ENCODE peak calls at places on chromosomes 6 and 20, in nine cellular contexts. One of them, this sample, is unnamed.

GRCh38 chr6:53771780-53772624 is 22.8 kb upstream of the LRRC1 start:
- DNase-seq in A549: no peak
- DNase-seq in IMR-90: peak; percentile 83
- DNase-seq in ovary: no peak
- DNase-seq in fibroblast of lung: peak; percentile 51
- DNase-seq in PC-3: peak; percentile 15
- DNase-seq in colonic mucosa: no peak
- DNase-seq in GM23338: no peak
- DNase-seq in right atrium auricular region: no peak
- DNase-seq in this sample: no peak

GRCh38 chr20:62355527-62356142 is 11.5 kb downstream of the LAMA5 start:
- DNase-seq in IMR-90: no peak
- DNase-seq in right atrium auricular region: no peak
- DNase-seq in colonic mucosa: no peak
- DNase-seq in A549: no peak
- DNase-seq in GM23338: no peak
- DNase-seq in PC-3: peak; percentile 57
- DNase-seq in ovary: no peak
- DNase-seq in fibroblast of lung: no peak
- DNase-seq in this sample: no peak

GRCh38 chr20:47456952-47457724 is 44.5 kb upstream of the NCOA3 start:
- DNase-seq in IMR-90: peak; percentile 72
- DNase-seq in ovary: no peak
- DNase-seq in colonic mucosa: no peak
- DNase-seq in GM23338: no peak
- DNase-seq in right atrium auricular region: no peak
- DNase-seq in A549: peak; percentile 79
- DNase-seq in PC-3: peak; percentile 87
- DNase-seq in fibroblast of lung: peak; percentile 23
- DNase-seq in this sample: no peak

GRCh38 chr6:54335871-54336270 is 27.6 kb downstream of the TINAG start:
- DNase-seq in PC-3: peak; percentile 95
- DNase-seq in GM23338: peak; percentile 34
- DNase-seq in A549: peak; percentile 31
- DNase-seq in fibroblast of lung: peak; percentile 95
- DNase-seq in IMR-90: peak; percentile 99
- DNase-seq in ovary: no peak
- DNase-seq in right atrium auricular region: no peak
- DNase-seq in colonic mucosa: no peak
- DNase-seq in this sample: no peak

GRCh38 chr6:158703121-158703839 is 53.4 kb downstream of the SYTL3 start:
- DNase-seq in GM23338: no peak
- DNase-seq in right atrium auricular region: no peak
- DNase-seq in IMR-90: no peak
- DNase-seq in colonic mucosa: no peak
- DNase-seq in fibroblast of lung: no peak
- DNase-seq in ovary: no peak
- DNase-seq in PC-3: no peak
- DNase-seq in A549: no peak
- DNase-seq in this sample: no peak

GRCh38 chr20:36745234-36745926 is 510 bp downstream of the NDRG3 start:
- DNase-seq in IMR-90: no peak
- DNase-seq in GM23338: peak; percentile 60
- DNase-seq in PC-3: no peak
- DNase-seq in fibroblast of lung: no peak
- DNase-seq in colonic mucosa: peak; percentile 44
- DNase-seq in right atrium auricular region: no peak
- DNase-seq in ovary: no peak
- DNase-seq in A549: peak; percentile 49
- DNase-seq in this sample: peak; percentile 67

GRCh38 chr6:101150226-101150625 is 243.3 kb upstream of the GRIK2 start:
- DNase-seq in colonic mucosa: no peak
- DNase-seq in fibroblast of lung: no peak
- DNase-seq in ovary: no peak
- DNase-seq in right atrium auricular region: no peak
- DNase-seq in A549: no peak
- DNase-seq in PC-3: no peak
- DNase-seq in GM23338: peak; percentile 9
- DNase-seq in IMR-90: no peak
- DNase-seq in this sample: no peak

GRCh38 chr20:3051385-3052019 is 5.7 kb downstream of the MRPS26 start:
- DNase-seq in GM23338: no peak
- DNase-seq in fibroblast of lung: no peak
- DNase-seq in right atrium auricular region: no peak
- DNase-seq in IMR-90: no peak
- DNase-seq in ovary: no peak
- DNase-seq in colonic mucosa: no peak
- DNase-seq in PC-3: peak; percentile 20
- DNase-seq in A549: no peak
- DNase-seq in this sample: no peak

GRCh38 chr6:73704260-73704659 is 8.3 kb downstream of the CD109 start:
- DNase-seq in PC-3: peak; percentile 92
- DNase-seq in A549: peak; percentile 38
- DNase-seq in right atrium auricular region: no peak
- DNase-seq in colonic mucosa: no peak
- DNase-seq in IMR-90: peak; percentile 99
- DNase-seq in ovary: no peak
- DNase-seq in fibroblast of lung: peak; percentile 96
- DNase-seq in GM23338: no peak
- DNase-seq in this sample: no peak

GRCh38 chr6:158853872-158854213 is 34.7 kb upstream of the EZR start:
- DNase-seq in right atrium auricular region: no peak
- DNase-seq in IMR-90: no peak
- DNase-seq in ovary: no peak
- DNase-seq in colonic mucosa: no peak
- DNase-seq in GM23338: peak; percentile 27
- DNase-seq in fibroblast of lung: no peak
- DNase-seq in A549: peak; percentile 26
- DNase-seq in PC-3: no peak
- DNase-seq in this sample: no peak

GRCh38 chr20:45822863-45823262 is 4.2 kb downstream of the TNNC2 start:
- DNase-seq in right atrium auricular region: no peak
- DNase-seq in fibroblast of lung: peak; percentile 26
- DNase-seq in colonic mucosa: peak; percentile 67
- DNase-seq in A549: no peak
- DNase-seq in GM23338: peak; percentile 64
- DNase-seq in IMR-90: peak; percentile 47
- DNase-seq in PC-3: peak; percentile 67
- DNase-seq in ovary: no peak
- DNase-seq in this sample: peak; percentile 71

DNA sequence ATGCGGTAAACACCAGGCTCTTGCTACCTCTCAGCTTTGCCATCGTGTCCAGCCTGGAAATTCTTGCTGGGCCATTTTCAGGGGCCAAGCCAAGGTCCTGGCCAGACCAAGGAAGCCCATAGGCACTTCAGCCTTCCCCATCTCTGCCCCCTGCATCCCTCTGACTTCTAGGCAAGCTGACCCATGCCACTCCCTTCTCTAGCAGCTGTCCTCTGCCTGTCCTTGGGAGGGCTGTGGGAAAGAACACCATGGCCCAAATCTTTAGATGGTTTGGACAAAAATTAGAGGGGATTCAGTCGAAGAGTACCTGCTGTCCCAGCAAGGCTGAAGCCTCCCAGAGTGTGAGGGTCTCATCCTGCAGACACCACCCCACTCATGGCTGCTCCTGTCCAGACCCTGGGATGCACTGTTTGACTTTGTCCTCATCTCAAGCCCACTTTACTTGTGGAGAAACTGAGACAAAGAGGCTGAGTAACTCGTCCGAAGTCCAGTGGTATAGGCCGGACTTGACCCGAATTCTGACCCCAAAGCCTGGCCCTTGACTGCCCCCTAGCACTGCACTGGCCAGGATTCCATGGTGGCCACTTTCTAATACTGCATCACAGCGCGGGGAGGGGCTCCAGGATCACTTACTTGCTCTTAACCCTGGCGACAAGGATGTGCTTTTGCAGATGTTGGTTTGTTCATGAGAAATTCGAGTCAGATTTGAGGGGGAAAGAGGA is 22.4 kb upstream of the STX16 start:
- DNase-seq in A549: no peak
- DNase-seq in colonic mucosa: no peak
- DNase-seq in IMR-90: no peak
- DNase-seq in PC-3: no peak
- DNase-seq in ovary: no peak
- DNase-seq in GM23338: no peak
- DNase-seq in fibroblast of lung: no peak
- DNase-seq in right atrium auricular region: no peak
- DNase-seq in this sample: no peak
- TF ChIP-seq CTCF in A549: no peak
- TF ChIP-seq CTCF in colonic mucosa: no peak
- TF ChIP-seq CTCF in IMR-90: no peak
- TF ChIP-seq CTCF in PC-3: no peak
- TF ChIP-seq CTCF in ovary: no peak
- TF ChIP-seq CTCF in GM23338: peak; percentile 29
- TF ChIP-seq CTCF in fibroblast of lung: no peak
- TF ChIP-seq CTCF in right atrium auricular region: no peak
- TF ChIP-seq CTCF in this sample: no peak

GRCh38 chr6:26170951-26171841 is 84.0 kb downstream of the HFE start:
- DNase-seq in GM23338: no peak
- DNase-seq in A549: no peak
- DNase-seq in PC-3: no peak
- DNase-seq in IMR-90: no peak
- DNase-seq in ovary: no peak
- DNase-seq in fibroblast of lung: peak; percentile 15
- DNase-seq in right atrium auricular region: no peak
- DNase-seq in colonic mucosa: no peak
- DNase-seq in this sample: no peak

GRCh38 chr6:26170181-26170580 is 83.0 kb downstream of the HFE start:
- DNase-seq in fibroblast of lung: no peak
- DNase-seq in PC-3: no peak
- DNase-seq in GM23338: no peak
- DNase-seq in ovary: no peak
- DNase-seq in A549: no peak
- DNase-seq in IMR-90: no peak
- DNase-seq in colonic mucosa: no peak
- DNase-seq in right atrium auricular region: no peak
- DNase-seq in this sample: no peak

GRCh38 chr6:26173836-26174144 is 86.6 kb downstream of the HFE start:
- DNase-seq in right atrium auricular region: no peak
- DNase-seq in fibroblast of lung: no peak
- DNase-seq in IMR-90: no peak
- DNase-seq in GM23338: no peak
- DNase-seq in ovary: no peak
- DNase-seq in A549: no peak
- DNase-seq in colonic mucosa: peak; percentile 21
- DNase-seq in PC-3: no peak
- DNase-seq in this sample: no peak

GRCh38 chr6:26175033-26175427 is 87.8 kb downstream of the HFE start:
- DNase-seq in PC-3: no peak
- DNase-seq in colonic mucosa: no peak
- DNase-seq in right atrium auricular region: no peak
- DNase-seq in IMR-90: no peak
- DNase-seq in GM23338: no peak
- DNase-seq in A549: no peak
- DNase-seq in ovary: no peak
- DNase-seq in fibroblast of lung: no peak
- DNase-seq in this sample: no peak

DNA sequence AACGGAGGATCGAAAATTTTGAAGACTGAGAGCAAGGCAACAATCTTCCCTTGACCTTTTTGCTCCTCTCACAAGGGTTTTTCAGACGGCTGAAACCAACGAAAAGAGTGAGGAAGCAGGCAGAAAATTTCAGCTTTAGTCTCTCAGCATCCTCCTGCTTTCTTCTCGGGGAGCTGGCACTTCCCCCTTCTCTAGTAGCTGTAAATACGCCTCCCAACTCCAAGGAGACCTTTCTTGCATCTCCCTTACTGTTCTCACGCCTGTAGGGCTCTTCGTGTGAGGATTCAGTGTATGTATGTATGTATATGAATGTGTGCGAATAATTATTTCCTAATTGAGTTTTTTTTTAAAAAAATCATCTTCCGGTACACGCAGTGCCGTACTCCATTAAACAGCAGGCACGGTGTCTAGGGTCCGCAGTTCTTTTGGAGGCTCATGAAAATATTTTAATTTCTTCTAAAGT is 85.3 kb downstream of the HFE start:
- DNase-seq in PC-3: no peak
- DNase-seq in ovary: no peak
- DNase-seq in colonic mucosa: peak; percentile 51
- DNase-seq in right atrium auricular region: no peak
- DNase-seq in GM23338: peak; percentile 54
- DNase-seq in fibroblast of lung: peak; percentile 54
- DNase-seq in IMR-90: peak; percentile 46
- DNase-seq in A549: no peak
- DNase-seq in this sample: no peak
- H3K4me1 ChIP-seq in PC-3: no peaks in the 10 kb centered on the region
- H3K4me1 ChIP-seq in ovary: peaks cover 2% of the 10 kb centered on the region
- H3K4me1 ChIP-seq in colonic mucosa: peaks cover 7% of the 10 kb centered on the region
- H3K4me1 ChIP-seq in right atrium auricular region: peaks cover 7% of the 10 kb centered on the region
- H3K4me1 ChIP-seq in GM23338: peaks cover 13% of the 10 kb centered on the region
- H3K4me1 ChIP-seq in fibroblast of lung: no peaks in the 10 kb centered on the region
- H3K4me1 ChIP-seq in IMR-90: peaks cover 1% of the 10 kb centered on the region
- H3K4me1 ChIP-seq in A549: peaks cover 16% of the 10 kb centered on the region
- H3K4me1 ChIP-seq in this sample: no peaks in the 10 kb centered on the region

GRCh38 chr6:52286798-52287432 is 2.4 kb upstream of the MCM3 start:
- DNase-seq in ovary: peak; percentile 52
- DNase-seq in IMR-90: peak; percentile 72
- DNase-seq in fibroblast of lung: peak; percentile 83
- DNase-seq in PC-3: peak; percentile 81
- DNase-seq in colonic mucosa: peak; percentile 90
- DNase-seq in right atrium auricular region: no peak
- DNase-seq in A549: peak; percentile 60
- DNase-seq in GM23338: peak; percentile 85
- DNase-seq in this sample: peak; percentile 64

GRCh38 chr6:52284131-52284459 is 447 bp downstream of the MCM3 start:
- DNase-seq in ovary: peak; percentile 28
- DNase-seq in A549: no peak
- DNase-seq in PC-3: peak; percentile 47
- DNase-seq in IMR-90: peak; percentile 10
- DNase-seq in right atrium auricular region: peak; percentile 63
- DNase-seq in fibroblast of lung: no peak
- DNase-seq in colonic mucosa: peak; percentile 66
- DNase-seq in GM23338: peak; percentile 93
- DNase-seq in this sample: peak; percentile 74

GRCh38 chr6:52283111-52283510 is 1.4 kb downstream of the MCM3 start:
- DNase-seq in GM23338: no peak
- DNase-seq in IMR-90: no peak
- DNase-seq in fibroblast of lung: no peak
- DNase-seq in colonic mucosa: no peak
- DNase-seq in ovary: no peak
- DNase-seq in A549: no peak
- DNase-seq in right atrium auricular region: no peak
- DNase-seq in PC-3: no peak
- DNase-seq in this sample: no peak

GRCh38 chr6:52284460-52285173 is at the start of gene MCM3:
- DNase-seq in GM23338: peak; percentile 100
- DNase-seq in right atrium auricular region: peak; percentile 99
- DNase-seq in PC-3: peak; percentile 99
- DNase-seq in fibroblast of lung: peak; percentile 99
- DNase-seq in colonic mucosa: peak; percentile 98
- DNase-seq in ovary: peak; percentile 96
- DNase-seq in A549: peak; percentile 84
- DNase-seq in IMR-90: peak; percentile 99
- DNase-seq in this sample: peak; percentile 97

GRCh38 chr6:52285174-52286068 is 879 bp upstream of the MCM3 start:
- DNase-seq in GM23338: peak; percentile 28
- DNase-seq in ovary: no peak
- DNase-seq in right atrium auricular region: no peak
- DNase-seq in IMR-90: peak; percentile 17
- DNase-seq in fibroblast of lung: peak; percentile 43
- DNase-seq in PC-3: peak; percentile 23
- DNase-seq in colonic mucosa: no peak
- DNase-seq in A549: no peak
- DNase-seq in this sample: no peak
- TF ChIP-seq CTCF in GM23338: peak; percentile 41
- TF ChIP-seq CTCF in ovary: peak; percentile 5
- TF ChIP-seq CTCF in right atrium auricular region: peak; percentile 21
- TF ChIP-seq CTCF in IMR-90: peak; percentile 4
- TF ChIP-seq CTCF in fibroblast of lung: no peak
- TF ChIP-seq CTCF in PC-3: peak; percentile 52
- TF ChIP-seq CTCF in colonic mucosa: no peak
- TF ChIP-seq CTCF in A549: peak; percentile 4
- TF ChIP-seq CTCF in this sample: no peak

GRCh38 chr6:107496892-107497684 is 7.2 kb downstream of the SOBP start:
- DNase-seq in colonic mucosa: no peak
- DNase-seq in PC-3: no peak
- DNase-seq in fibroblast of lung: no peak
- DNase-seq in right atrium auricular region: no peak
- DNase-seq in IMR-90: no peak
- DNase-seq in ovary: no peak
- DNase-seq in GM23338: no peak
- DNase-seq in A549: no peak
- DNase-seq in this sample: no peak
- H3K4me1 ChIP-seq in colonic mucosa: no peaks in the 10 kb centered on the region
- H3K4me1 ChIP-seq in PC-3: no peaks in the 10 kb centered on the region
- H3K4me1 ChIP-seq in fibroblast of lung: peaks cover 19% of the 10 kb centered on the region
- H3K4me1 ChIP-seq in right atrium auricular region: peaks cover 68% of the 10 kb centered on the region
- H3K4me1 ChIP-seq in IMR-90: peaks cover 3% of the 10 kb centered on the region
- H3K4me1 ChIP-seq in ovary: peaks cover 8% of the 10 kb centered on the region
- H3K4me1 ChIP-seq in GM23338: peaks cover 27% of the 10 kb centered on the region
- H3K4me1 ChIP-seq in A549: no peaks in the 10 kb centered on the region
- H3K4me1 ChIP-seq in this sample: peaks cover 2% of the 10 kb centered on the region

This sample was measured in mucosa of descending colon.